ENCODE peak calls at places on chromosomes 4 and X, in four cellular contexts. One of them, this sample, is unnamed.

GRCh38 chr4:172978848-172979247 is 189.8 kb upstream of the GALNT7 start:
- DNase-seq in nucleus accumbens: no peak
- DNase-seq in HCEC 1CT: no peak
- DNase-seq in CD4-positive, alpha-beta memory T cell: no peak
- DNase-seq in this sample: no peak

GRCh38 chr4:141410839-141411238 is 190.1 kb downstream of the ZNF330 start:
- DNase-seq in CD4-positive, alpha-beta memory T cell: no peak
- DNase-seq in HCEC 1CT: peak
- DNase-seq in nucleus accumbens: no peak
- DNase-seq in this sample: no peak

GRCh38 chr4:127685292-127685691 is 44.9 kb upstream of the SLC25A31 start:
- DNase-seq in nucleus accumbens: no peak
- DNase-seq in CD4-positive, alpha-beta memory T cell: no peak
- DNase-seq in HCEC 1CT: peak
- DNase-seq in this sample: no peak

GRCh38 chr4:84964995-84965557 is 1.4 kb downstream of the WDFY3 start:
- DNase-seq in nucleus accumbens: no peak
- DNase-seq in HCEC 1CT: no peak
- DNase-seq in CD4-positive, alpha-beta memory T cell: no peak
- DNase-seq in this sample: no peak

GRCh38 chr4:142512161-142512560 is 333.9 kb downstream of the INPP4B start:
- DNase-seq in nucleus accumbens: no peak
- DNase-seq in HCEC 1CT: peak
- DNase-seq in CD4-positive, alpha-beta memory T cell: no peak
- DNase-seq in this sample: no peak

GRCh38 chr4:131337956-131338355 is 1811.1 kb upstream of the PCDH10 start:
- DNase-seq in CD4-positive, alpha-beta memory T cell: no peak
- DNase-seq in nucleus accumbens: no peak
- DNase-seq in HCEC 1CT: no peak
- DNase-seq in this sample: no peak

GRCh38 chrX:119885554-119886428 is 9.9 kb upstream of the AKAP14 start:
- DNase-seq in nucleus accumbens: no peak
- DNase-seq in HCEC 1CT: no peak
- DNase-seq in CD4-positive, alpha-beta memory T cell: peak
- DNase-seq in this sample: no peak

GRCh38 chr4:161121451-161121850 is 1042.3 kb downstream of the FSTL5 start:
- DNase-seq in CD4-positive, alpha-beta memory T cell: no peak
- DNase-seq in HCEC 1CT: peak
- DNase-seq in nucleus accumbens: no peak
- DNase-seq in this sample: no peak

GRCh38 chrX:39627257-39627656 is 470.5 kb downstream of the BCOR start:
- DNase-seq in nucleus accumbens: no peak
- DNase-seq in CD4-positive, alpha-beta memory T cell: no peak
- DNase-seq in HCEC 1CT: no peak
- DNase-seq in this sample: no peak

GRCh38 chr4:173880897-173881296 is 350.9 kb upstream of the HAND2 start:
- DNase-seq in nucleus accumbens: no peak
- DNase-seq in CD4-positive, alpha-beta memory T cell: no peak
- DNase-seq in HCEC 1CT: no peak
- DNase-seq in this sample: no peak

GRCh38 chr4:25936696-25937095 is 22.7 kb downstream of the SMIM20 start:
- DNase-seq in HCEC 1CT: no peak
- DNase-seq in CD4-positive, alpha-beta memory T cell: no peak
- DNase-seq in nucleus accumbens: no peak
- DNase-seq in this sample: no peak

GRCh38 chr4:77804471-77804870 is 14.7 kb downstream of the CNOT6L start:
- DNase-seq in nucleus accumbens: no peak
- DNase-seq in HCEC 1CT: no peak
- DNase-seq in CD4-positive, alpha-beta memory T cell: no peak
- DNase-seq in this sample: no peak

GRCh38 chr4:146095091-146095690 is 80.3 kb upstream of the LSM6 start:
- DNase-seq in HCEC 1CT: peak
- DNase-seq in nucleus accumbens: no peak
- DNase-seq in CD4-positive, alpha-beta memory T cell: peak
- DNase-seq in this sample: no peak

GRCh38 chr4:128006592-128006991 is 41.4 kb downstream of the ABHD18 start:
- DNase-seq in HCEC 1CT: peak
- DNase-seq in nucleus accumbens: no peak
- DNase-seq in CD4-positive, alpha-beta memory T cell: no peak
- DNase-seq in this sample: no peak

GRCh38 chrX:48498374-48498809 is 10.4 kb upstream of the PORCN start:
- DNase-seq in nucleus accumbens: no peak
- DNase-seq in HCEC 1CT: peak
- DNase-seq in CD4-positive, alpha-beta memory T cell: no peak
- DNase-seq in this sample: no peak

GRCh38 chr4:132114885-132115284 is 1034.2 kb upstream of the PCDH10 start:
- DNase-seq in nucleus accumbens: no peak
- DNase-seq in CD4-positive, alpha-beta memory T cell: no peak
- DNase-seq in HCEC 1CT: peak
- DNase-seq in this sample: no peak

GRCh38 chrX:16268206-16268605 is 100.9 kb downstream of the MAGEB17 start:
- DNase-seq in nucleus accumbens: no peak
- DNase-seq in CD4-positive, alpha-beta memory T cell: no peak
- DNase-seq in HCEC 1CT: no peak
- DNase-seq in this sample: no peak

GRCh38 chr4:7782783-7783182 is 156.9 kb downstream of the AFAP1 start:
- DNase-seq in nucleus accumbens: no peak
- DNase-seq in HCEC 1CT: no peak
- DNase-seq in CD4-positive, alpha-beta memory T cell: no peak
- DNase-seq in this sample: no peak

GRCh38 chr4:43233321-43233720 is 340.8 kb downstream of the GRXCR1 start:
- DNase-seq in CD4-positive, alpha-beta memory T cell: no peak
- DNase-seq in HCEC 1CT: no peak
- DNase-seq in nucleus accumbens: no peak
- DNase-seq in this sample: no peak

GRCh38 chr4:163378661-163379060 is 35.0 kb downstream of the NPY5R start:
- DNase-seq in nucleus accumbens: no peak
- DNase-seq in HCEC 1CT: no peak
- DNase-seq in CD4-positive, alpha-beta memory T cell: no peak
- DNase-seq in this sample: no peak

GRCh38 chr4:129358571-129358970 is 262.6 kb downstream of the C4orf33 start:
- DNase-seq in nucleus accumbens: no peak
- DNase-seq in HCEC 1CT: peak
- DNase-seq in CD4-positive, alpha-beta memory T cell: no peak
- DNase-seq in this sample: no peak